ENCODE peak calls at places on chromosome 11, in eight cellular contexts. One of them, this sample, is unnamed.

GRCh38 chr11:116312560-116313340 is 460.0 kb downstream of the BUD13 start:
- DNase-seq in HT1080: peak
- DNase-seq in iris pigment epithelial cell: peak
- DNase-seq in left lung: peak
- DNase-seq in cerebellum: peak
- DNase-seq in activated CD4-positive, alpha-beta T cell treated with anti-CD3 and anti-CD28 coated beads, Interleukin-2, amount 10 ng/mL, durations not matched to agents 24 days and 14 days: no peak
- DNase-seq in stimulated activated CD8-positive, alpha-beta memory T cell treated with anti-CD3 and anti-CD28 coated beads, Interleukin-15, amount 100 ng/mL, for 24 hours: no peak
- DNase-seq in T-cell: no peak
- DNase-seq in this sample: no peak

GRCh38 chr11:82046778-82047177 is 686.9 kb downstream of the FAM181B start:
- DNase-seq in HT1080: peak
- DNase-seq in iris pigment epithelial cell: no peak
- DNase-seq in left lung: no peak
- DNase-seq in cerebellum: no peak
- DNase-seq in activated CD4-positive, alpha-beta T cell treated with anti-CD3 and anti-CD28 coated beads, Interleukin-2, amount 10 ng/mL, durations not matched to agents 24 days and 14 days: no peak
- DNase-seq in stimulated activated CD8-positive, alpha-beta memory T cell treated with anti-CD3 and anti-CD28 coated beads, Interleukin-15, amount 100 ng/mL, for 24 hours: no peak
- DNase-seq in T-cell: no peak
- DNase-seq in this sample: no peak

GRCh38 chr11:130180491-130180890 is 20.9 kb downstream of the ST14 start:
- DNase-seq in HT1080: no peak
- DNase-seq in iris pigment epithelial cell: peak
- DNase-seq in left lung: peak
- DNase-seq in cerebellum: no peak
- DNase-seq in activated CD4-positive, alpha-beta T cell treated with anti-CD3 and anti-CD28 coated beads, Interleukin-2, amount 10 ng/mL, durations not matched to agents 24 days and 14 days: no peak
- DNase-seq in stimulated activated CD8-positive, alpha-beta memory T cell treated with anti-CD3 and anti-CD28 coated beads, Interleukin-15, amount 100 ng/mL, for 24 hours: no peak
- DNase-seq in T-cell: no peak
- DNase-seq in this sample: no peak

GRCh38 chr11:12285811-12286222 is 91.6 kb upstream of the PARVA start:
- DNase-seq in HT1080: peak
- DNase-seq in iris pigment epithelial cell: peak
- DNase-seq in left lung: no peak
- DNase-seq in cerebellum: no peak
- DNase-seq in activated CD4-positive, alpha-beta T cell treated with anti-CD3 and anti-CD28 coated beads, Interleukin-2, amount 10 ng/mL, durations not matched to agents 24 days and 14 days: peak
- DNase-seq in stimulated activated CD8-positive, alpha-beta memory T cell treated with anti-CD3 and anti-CD28 coated beads, Interleukin-15, amount 100 ng/mL, for 24 hours: no peak
- DNase-seq in T-cell: no peak
- DNase-seq in this sample: no peak

GRCh38 chr11:587978-588380 is 11.7 kb downstream of the PHRF1 start:
- DNase-seq in HT1080: peak
- DNase-seq in iris pigment epithelial cell: peak
- DNase-seq in left lung: no peak
- DNase-seq in cerebellum: no peak
- DNase-seq in activated CD4-positive, alpha-beta T cell treated with anti-CD3 and anti-CD28 coated beads, Interleukin-2, amount 10 ng/mL, durations not matched to agents 24 days and 14 days: peak
- DNase-seq in stimulated activated CD8-positive, alpha-beta memory T cell treated with anti-CD3 and anti-CD28 coated beads, Interleukin-15, amount 100 ng/mL, for 24 hours: no peak
- DNase-seq in T-cell: peak
- DNase-seq in this sample: no peak

GRCh38 chr11:102446606-102447005 is 6.0 kb downstream of the TMEM123 start:
- DNase-seq in HT1080: peak
- DNase-seq in iris pigment epithelial cell: peak
- DNase-seq in left lung: no peak
- DNase-seq in cerebellum: no peak
- DNase-seq in activated CD4-positive, alpha-beta T cell treated with anti-CD3 and anti-CD28 coated beads, Interleukin-2, amount 10 ng/mL, durations not matched to agents 24 days and 14 days: no peak
- DNase-seq in stimulated activated CD8-positive, alpha-beta memory T cell treated with anti-CD3 and anti-CD28 coated beads, Interleukin-15, amount 100 ng/mL, for 24 hours: no peak
- DNase-seq in T-cell: no peak
- DNase-seq in this sample: peak

GRCh38 chr11:17473071-17473744 is 3.4 kb downstream of the ABCC8 start:
- DNase-seq in HT1080: peak
- DNase-seq in iris pigment epithelial cell: peak
- DNase-seq in left lung: no peak
- DNase-seq in cerebellum: peak
- DNase-seq in activated CD4-positive, alpha-beta T cell treated with anti-CD3 and anti-CD28 coated beads, Interleukin-2, amount 10 ng/mL, durations not matched to agents 24 days and 14 days: no peak
- DNase-seq in stimulated activated CD8-positive, alpha-beta memory T cell treated with anti-CD3 and anti-CD28 coated beads, Interleukin-15, amount 100 ng/mL, for 24 hours: no peak
- DNase-seq in T-cell: no peak
- DNase-seq in this sample: no peak

GRCh38 chr11:121132211-121132976 is 31.4 kb downstream of the TECTA start:
- DNase-seq in HT1080: no peak
- DNase-seq in iris pigment epithelial cell: peak
- DNase-seq in left lung: no peak
- DNase-seq in cerebellum: no peak
- DNase-seq in activated CD4-positive, alpha-beta T cell treated with anti-CD3 and anti-CD28 coated beads, Interleukin-2, amount 10 ng/mL, durations not matched to agents 24 days and 14 days: no peak
- DNase-seq in stimulated activated CD8-positive, alpha-beta memory T cell treated with anti-CD3 and anti-CD28 coated beads, Interleukin-15, amount 100 ng/mL, for 24 hours: no peak
- DNase-seq in T-cell: no peak
- DNase-seq in this sample: no peak

GRCh38 chr11:75068559-75068958 is 28.1 kb downstream of the OR2AT4 start:
- DNase-seq in HT1080: no peak
- DNase-seq in iris pigment epithelial cell: no peak
- DNase-seq in left lung: no peak
- DNase-seq in cerebellum: no peak
- DNase-seq in activated CD4-positive, alpha-beta T cell treated with anti-CD3 and anti-CD28 coated beads, Interleukin-2, amount 10 ng/mL, durations not matched to agents 24 days and 14 days: no peak
- DNase-seq in stimulated activated CD8-positive, alpha-beta memory T cell treated with anti-CD3 and anti-CD28 coated beads, Interleukin-15, amount 100 ng/mL, for 24 hours: no peak
- DNase-seq in T-cell: no peak
- DNase-seq in this sample: no peak

GRCh38 chr11:22491826-22492225 is 133.8 kb downstream of the FANCF start:
- DNase-seq in HT1080: no peak
- DNase-seq in iris pigment epithelial cell: peak
- DNase-seq in left lung: no peak
- DNase-seq in cerebellum: peak
- DNase-seq in activated CD4-positive, alpha-beta T cell treated with anti-CD3 and anti-CD28 coated beads, Interleukin-2, amount 10 ng/mL, durations not matched to agents 24 days and 14 days: no peak
- DNase-seq in stimulated activated CD8-positive, alpha-beta memory T cell treated with anti-CD3 and anti-CD28 coated beads, Interleukin-15, amount 100 ng/mL, for 24 hours: no peak
- DNase-seq in T-cell: no peak
- DNase-seq in this sample: no peak

GRCh38 chr11:59668188-59668949 is 468 bp downstream of the PATL1 start:
- DNase-seq in HT1080: peak
- DNase-seq in iris pigment epithelial cell: peak
- DNase-seq in left lung: peak
- DNase-seq in cerebellum: peak
- DNase-seq in activated CD4-positive, alpha-beta T cell treated with anti-CD3 and anti-CD28 coated beads, Interleukin-2, amount 10 ng/mL, durations not matched to agents 24 days and 14 days: no peak
- DNase-seq in stimulated activated CD8-positive, alpha-beta memory T cell treated with anti-CD3 and anti-CD28 coated beads, Interleukin-15, amount 100 ng/mL, for 24 hours: peak
- DNase-seq in T-cell: peak
- DNase-seq in this sample: peak

GRCh38 chr11:24226606-24227005 is 270.2 kb upstream of the LUZP2 start:
- DNase-seq in HT1080: no peak
- DNase-seq in iris pigment epithelial cell: no peak
- DNase-seq in left lung: no peak
- DNase-seq in cerebellum: no peak
- DNase-seq in activated CD4-positive, alpha-beta T cell treated with anti-CD3 and anti-CD28 coated beads, Interleukin-2, amount 10 ng/mL, durations not matched to agents 24 days and 14 days: no peak
- DNase-seq in stimulated activated CD8-positive, alpha-beta memory T cell treated with anti-CD3 and anti-CD28 coated beads, Interleukin-15, amount 100 ng/mL, for 24 hours: no peak
- DNase-seq in T-cell: no peak
- DNase-seq in this sample: no peak

GRCh38 chr11:120284272-120284671 is 40.8 kb upstream of the TLCD5 start:
- DNase-seq in HT1080: no peak
- DNase-seq in iris pigment epithelial cell: no peak
- DNase-seq in left lung: no peak
- DNase-seq in cerebellum: no peak
- DNase-seq in activated CD4-positive, alpha-beta T cell treated with anti-CD3 and anti-CD28 coated beads, Interleukin-2, amount 10 ng/mL, durations not matched to agents 24 days and 14 days: no peak
- DNase-seq in stimulated activated CD8-positive, alpha-beta memory T cell treated with anti-CD3 and anti-CD28 coated beads, Interleukin-15, amount 100 ng/mL, for 24 hours: no peak
- DNase-seq in T-cell: no peak
- DNase-seq in this sample: no peak

GRCh38 chr11:45666648-45667642 is 1.5 kb upstream of the CHST1 start:
- DNase-seq in HT1080: no peak
- DNase-seq in iris pigment epithelial cell: no peak
- DNase-seq in left lung: no peak
- DNase-seq in cerebellum: no peak
- DNase-seq in activated CD4-positive, alpha-beta T cell treated with anti-CD3 and anti-CD28 coated beads, Interleukin-2, amount 10 ng/mL, durations not matched to agents 24 days and 14 days: no peak
- DNase-seq in stimulated activated CD8-positive, alpha-beta memory T cell treated with anti-CD3 and anti-CD28 coated beads, Interleukin-15, amount 100 ng/mL, for 24 hours: no peak
- DNase-seq in T-cell: no peak
- DNase-seq in this sample: no peak

GRCh38 chr11:69296890-69297224 is 2.9 kb downstream of the MYEOV start:
- DNase-seq in HT1080: no peak
- DNase-seq in iris pigment epithelial cell: no peak
- DNase-seq in left lung: no peak
- DNase-seq in cerebellum: no peak
- DNase-seq in activated CD4-positive, alpha-beta T cell treated with anti-CD3 and anti-CD28 coated beads, Interleukin-2, amount 10 ng/mL, durations not matched to agents 24 days and 14 days: no peak
- DNase-seq in stimulated activated CD8-positive, alpha-beta memory T cell treated with anti-CD3 and anti-CD28 coated beads, Interleukin-15, amount 100 ng/mL, for 24 hours: no peak
- DNase-seq in T-cell: no peak
- DNase-seq in this sample: no peak

GRCh38 chr11:57323503-57324153 is 1.1 kb downstream of the TNKS1BP1 start:
- DNase-seq in HT1080: no peak
- DNase-seq in iris pigment epithelial cell: peak
- DNase-seq in left lung: no peak
- DNase-seq in cerebellum: no peak
- DNase-seq in activated CD4-positive, alpha-beta T cell treated with anti-CD3 and anti-CD28 coated beads, Interleukin-2, amount 10 ng/mL, durations not matched to agents 24 days and 14 days: no peak
- DNase-seq in stimulated activated CD8-positive, alpha-beta memory T cell treated with anti-CD3 and anti-CD28 coated beads, Interleukin-15, amount 100 ng/mL, for 24 hours: no peak
- DNase-seq in T-cell: no peak
- DNase-seq in this sample: peak

GRCh38 chr11:67370351-67371076 is 2.9 kb downstream of the CLCF1 start:
- DNase-seq in HT1080: no peak
- DNase-seq in iris pigment epithelial cell: peak
- DNase-seq in left lung: no peak
- DNase-seq in cerebellum: no peak
- DNase-seq in activated CD4-positive, alpha-beta T cell treated with anti-CD3 and anti-CD28 coated beads, Interleukin-2, amount 10 ng/mL, durations not matched to agents 24 days and 14 days: no peak
- DNase-seq in stimulated activated CD8-positive, alpha-beta memory T cell treated with anti-CD3 and anti-CD28 coated beads, Interleukin-15, amount 100 ng/mL, for 24 hours: no peak
- DNase-seq in T-cell: no peak
- DNase-seq in this sample: peak

GRCh38 chr11:79794484-79795393 is 353.9 kb upstream of the TENM4 start:
- DNase-seq in HT1080: no peak
- DNase-seq in iris pigment epithelial cell: no peak
- DNase-seq in left lung: no peak
- DNase-seq in cerebellum: no peak
- DNase-seq in activated CD4-positive, alpha-beta T cell treated with anti-CD3 and anti-CD28 coated beads, Interleukin-2, amount 10 ng/mL, durations not matched to agents 24 days and 14 days: no peak
- DNase-seq in stimulated activated CD8-positive, alpha-beta memory T cell treated with anti-CD3 and anti-CD28 coated beads, Interleukin-15, amount 100 ng/mL, for 24 hours: no peak
- DNase-seq in T-cell: no peak
- DNase-seq in this sample: no peak

GRCh38 chr11:19628018-19628417 is 84.6 kb upstream of the NAV2 start:
- DNase-seq in HT1080: peak
- DNase-seq in iris pigment epithelial cell: peak
- DNase-seq in left lung: no peak
- DNase-seq in cerebellum: no peak
- DNase-seq in activated CD4-positive, alpha-beta T cell treated with anti-CD3 and anti-CD28 coated beads, Interleukin-2, amount 10 ng/mL, durations not matched to agents 24 days and 14 days: no peak
- DNase-seq in stimulated activated CD8-positive, alpha-beta memory T cell treated with anti-CD3 and anti-CD28 coated beads, Interleukin-15, amount 100 ng/mL, for 24 hours: no peak
- DNase-seq in T-cell: no peak
- DNase-seq in this sample: no peak

GRCh38 chr11:75795276-75796090 is 19.5 kb upstream of the UVRAG start:
- DNase-seq in HT1080: no peak
- DNase-seq in iris pigment epithelial cell: no peak
- DNase-seq in left lung: no peak
- DNase-seq in cerebellum: no peak
- DNase-seq in activated CD4-positive, alpha-beta T cell treated with anti-CD3 and anti-CD28 coated beads, Interleukin-2, amount 10 ng/mL, durations not matched to agents 24 days and 14 days: no peak
- DNase-seq in stimulated activated CD8-positive, alpha-beta memory T cell treated with anti-CD3 and anti-CD28 coated beads, Interleukin-15, amount 100 ng/mL, for 24 hours: no peak
- DNase-seq in T-cell: no peak
- DNase-seq in this sample: no peak

GRCh38 chr11:118441770-118442169 is 5.5 kb downstream of the KMT2A start:
- DNase-seq in HT1080: no peak
- DNase-seq in iris pigment epithelial cell: no peak
- DNase-seq in left lung: no peak
- DNase-seq in cerebellum: no peak
- DNase-seq in activated CD4-positive, alpha-beta T cell treated with anti-CD3 and anti-CD28 coated beads, Interleukin-2, amount 10 ng/mL, durations not matched to agents 24 days and 14 days: no peak
- DNase-seq in stimulated activated CD8-positive, alpha-beta memory T cell treated with anti-CD3 and anti-CD28 coated beads, Interleukin-15, amount 100 ng/mL, for 24 hours: no peak
- DNase-seq in T-cell: no peak
- DNase-seq in this sample: no peak

GRCh38 chr11:70140859-70141489 is 62.1 kb upstream of the FADD start:
- DNase-seq in HT1080: no peak
- DNase-seq in iris pigment epithelial cell: no peak
- DNase-seq in left lung: peak
- DNase-seq in cerebellum: no peak
- DNase-seq in activated CD4-positive, alpha-beta T cell treated with anti-CD3 and anti-CD28 coated beads, Interleukin-2, amount 10 ng/mL, durations not matched to agents 24 days and 14 days: no peak
- DNase-seq in stimulated activated CD8-positive, alpha-beta memory T cell treated with anti-CD3 and anti-CD28 coated beads, Interleukin-15, amount 100 ng/mL, for 24 hours: no peak
- DNase-seq in T-cell: no peak
- DNase-seq in this sample: no peak

GRCh38 chr11:27233654-27234042 is 129.4 kb downstream of the CCDC34 start:
- DNase-seq in HT1080: no peak
- DNase-seq in iris pigment epithelial cell: no peak
- DNase-seq in left lung: no peak
- DNase-seq in cerebellum: peak
- DNase-seq in activated CD4-positive, alpha-beta T cell treated with anti-CD3 and anti-CD28 coated beads, Interleukin-2, amount 10 ng/mL, durations not matched to agents 24 days and 14 days: no peak
- DNase-seq in stimulated activated CD8-positive, alpha-beta memory T cell treated with anti-CD3 and anti-CD28 coated beads, Interleukin-15, amount 100 ng/mL, for 24 hours: no peak
- DNase-seq in T-cell: no peak
- DNase-seq in this sample: no peak

GRCh38 chr11:117179048-117179999 is 781 bp downstream of the SIDT2 start:
- DNase-seq in HT1080: no peak
- DNase-seq in iris pigment epithelial cell: no peak
- DNase-seq in left lung: peak
- DNase-seq in cerebellum: peak
- DNase-seq in activated CD4-positive, alpha-beta T cell treated with anti-CD3 and anti-CD28 coated beads, Interleukin-2, amount 10 ng/mL, durations not matched to agents 24 days and 14 days: peak
- DNase-seq in stimulated activated CD8-positive, alpha-beta memory T cell treated with anti-CD3 and anti-CD28 coated beads, Interleukin-15, amount 100 ng/mL, for 24 hours: peak
- DNase-seq in T-cell: peak
- DNase-seq in this sample: peak

GRCh38 chr11:129375731-129376657 is at the start of gene BARX2:
- DNase-seq in HT1080: no peak
- DNase-seq in iris pigment epithelial cell: peak
- DNase-seq in left lung: peak
- DNase-seq in cerebellum: peak
- DNase-seq in activated CD4-positive, alpha-beta T cell treated with anti-CD3 and anti-CD28 coated beads, Interleukin-2, amount 10 ng/mL, durations not matched to agents 24 days and 14 days: peak
- DNase-seq in stimulated activated CD8-positive, alpha-beta memory T cell treated with anti-CD3 and anti-CD28 coated beads, Interleukin-15, amount 100 ng/mL, for 24 hours: no peak
- DNase-seq in T-cell: no peak
- DNase-seq in this sample: no peak

GRCh38 chr11:67274768-67275605 is 8.7 kb downstream of the GRK2 start:
- DNase-seq in HT1080: no peak
- DNase-seq in iris pigment epithelial cell: no peak
- DNase-seq in left lung: peak
- DNase-seq in cerebellum: no peak
- DNase-seq in activated CD4-positive, alpha-beta T cell treated with anti-CD3 and anti-CD28 coated beads, Interleukin-2, amount 10 ng/mL, durations not matched to agents 24 days and 14 days: no peak
- DNase-seq in stimulated activated CD8-positive, alpha-beta memory T cell treated with anti-CD3 and anti-CD28 coated beads, Interleukin-15, amount 100 ng/mL, for 24 hours: no peak
- DNase-seq in T-cell: no peak
- DNase-seq in this sample: no peak

GRCh38 chr11:124101722-124102121 is 13.5 kb upstream of the VWA5A start:
- DNase-seq in HT1080: no peak
- DNase-seq in iris pigment epithelial cell: no peak
- DNase-seq in left lung: no peak
- DNase-seq in cerebellum: no peak
- DNase-seq in activated CD4-positive, alpha-beta T cell treated with anti-CD3 and anti-CD28 coated beads, Interleukin-2, amount 10 ng/mL, durations not matched to agents 24 days and 14 days: no peak
- DNase-seq in stimulated activated CD8-positive, alpha-beta memory T cell treated with anti-CD3 and anti-CD28 coated beads, Interleukin-15, amount 100 ng/mL, for 24 hours: no peak
- DNase-seq in T-cell: no peak
- DNase-seq in this sample: no peak